ENCODE peak calls at places on chromosomes 2 and 18, in ten cellular contexts. F is GM03348; V is dorsolateral prefrontal cortex; Q is stimulated activated CD4-positive, alpha-beta T cell treated with anti-CD3 and anti-CD28 coated beads, Interleukin-1b, Interleukin-23, amount 100 ng/mL, for 48 hours; X is HCT116; J is iPS-NIHi11; H is CD8-positive, alpha-beta T cell; N is DMS153; B is central memory CD4-positive, alpha-beta T cell; C is activated CD8-positive, alpha-beta memory T cell treated with anti-CD3 and anti-CD28 coated beads, Interleukin-2, amount 10 ng/mL, durations not matched to agents 7 days and 5 days. L is an unnamed sample.

GRCh38 chr2:20723543-20723942 is 56.6 kb downstream of the GDF7 start:
- DNase-seq in N (no peak), J (no peak), V (no peak), X (no peak), H (no peak), Q (no peak), C (no peak), B (no peak), F (peak), L (no peak)

GRCh38 chr2:119240311-119241204 is 16.9 kb downstream of the STEAP3 start:
- DNase-seq in C (no peak), F (peak), N (peak), V (no peak), H (no peak), J (peak), Q (no peak), B (no peak), X (peak), L (peak)

GRCh38 chr18:23725827-23726661 is 36.8 kb downstream of the LAMA3 start:
- DNase-seq in N (no peak), X (no peak), Q (no peak), H (no peak), C (no peak), F (no peak), J (no peak), B (no peak), V (no peak), L (no peak)

GRCh38 chr2:232365621-232366321 is 12.8 kb upstream of the ALPP start:
- DNase-seq in B (no peak), Q (no peak), X (peak), C (peak), H (no peak), V (peak), N (no peak), J (peak), F (peak), L (no peak)

GRCh38 chr18:63949068-63949737 is at the start of gene HMSD:
- DNase-seq in N (peak), J (peak), B (peak), H (no peak), Q (peak), V (peak), F (peak), X (peak), C (peak), L (no peak)

GRCh38 chr2:74304332-74305148 is 38.7 kb downstream of the SLC4A5 start:
- DNase-seq in C (no peak), J (no peak), N (no peak), B (no peak), X (no peak), H (no peak), F (no peak), Q (no peak), V (no peak), L (no peak)

GRCh38 chr2:119723784-119724467 is 35.8 kb upstream of the PTPN4 start:
- DNase-seq in B (no peak), C (no peak), V (no peak), J (no peak), H (no peak), F (no peak), N (no peak), X (no peak), Q (peak), L (no peak)

GRCh38 chr2:44479127-44479887 is 117.6 kb downstream of the CAMKMT start:
- DNase-seq in H (peak), J (peak), C (peak), F (peak), Q (peak), V (no peak), B (peak), X (peak), N (peak), L (peak)

GRCh38 chr2:152369176-152369860 is 34.3 kb downstream of the FMNL2 start:
- DNase-seq in V (no peak), B (no peak), X (no peak), J (no peak), H (no peak), Q (no peak), F (peak), C (no peak), N (no peak), L (peak)

GRCh38 chr2:83859553-83859952 is 599.5 kb downstream of the SUCLG1 start:
- DNase-seq in X (no peak), N (no peak), C (no peak), V (no peak), B (no peak), Q (no peak), H (no peak), J (no peak), F (no peak), L (no peak)

GRCh38 chr2:202375611-202376408 is at the start of gene BMPR2:
- DNase-seq in Q (peak), F (peak), C (peak), X (peak), V (peak), H (peak), B (peak), N (peak), J (peak), L (peak)

GRCh38 chr2:48332286-48332685 is 197.7 kb upstream of the STON1 start:
- DNase-seq in V (no peak), B (no peak), X (no peak), C (no peak), F (peak), H (no peak), Q (no peak), J (no peak), N (no peak), L (no peak)

GRCh38 chr18:48934708-48935432 is 15.9 kb downstream of the SMAD7 start:
- DNase-seq in Q (no peak), X (no peak), C (no peak), F (no peak), J (no peak), N (no peak), V (no peak), H (no peak), B (no peak), L (no peak)

GRCh38 chr2:63648632-63649031 is 59.9 kb downstream of the MDH1 start:
- DNase-seq in J (no peak), F (no peak), N (no peak), C (no peak), V (no peak), X (no peak), H (no peak), B (no peak), Q (no peak), L (no peak)

GRCh38 chr2:122935506-122935905 is 1089.6 kb upstream of the CNTNAP5 start:
- DNase-seq in H (no peak), N (no peak), J (no peak), F (no peak), X (no peak), V (no peak), Q (no peak), C (no peak), B (no peak), L (no peak)

GRCh38 chr2:239196474-239197021 is 204.3 kb downstream of the HDAC4 start:
- DNase-seq in C (no peak), J (no peak), F (no peak), V (peak), H (no peak), Q (no peak), B (no peak), N (no peak), X (no peak), L (no peak)

GRCh38 chr2:102037681-102038080 is 45.9 kb downstream of the IL1R2 start:
- DNase-seq in Q (no peak), X (no peak), V (no peak), H (no peak), F (peak), B (no peak), J (no peak), N (no peak), C (no peak), L (no peak)

GRCh38 chr2:154945977-154946376 is 247.5 kb downstream of the KCNJ3 start:
- DNase-seq in X (no peak), B (no peak), Q (no peak), H (no peak), C (no peak), N (no peak), F (no peak), V (no peak), J (no peak), L (no peak)

GRCh38 chr2:78677774-78678173 is 347.7 kb upstream of the REG3G start:
- DNase-seq in Q (no peak), H (no peak), C (no peak), V (no peak), B (no peak), N (no peak), F (no peak), X (no peak), J (no peak), L (no peak)

GRCh38 chr18:68826111-68826510 is 28.2 kb downstream of the CCDC102B start:
- DNase-seq in F (peak), J (no peak), N (no peak), C (no peak), B (no peak), V (no peak), H (no peak), X (no peak), Q (no peak), L (no peak)

L was measured in HFF-Myc.